ENCODE peak calls at places on chromosomes 2 and 18, in seven cellular contexts. C, L, I, F, R, O and P are unnamed samples.

GRCh38 chr2:73414651-73415050 is 29.0 kb downstream of the ALMS1 start:
- DNase-seq in O (no peak), R (no peak), F (no peak), L (no peak), I (no peak), C (no peak), P (peak)

GRCh38 chr2:33425660-33426059 is 50.8 kb upstream of the RASGRP3 start:
- DNase-seq in I (peak), C (no peak), R (no peak), O (no peak), L (no peak), F (no peak), P (no peak)

GRCh38 chr2:126910637-126911036 is 11.9 kb downstream of the TEX51 start:
- DNase-seq in O (no peak), F (no peak), C (no peak), R (peak), I (no peak), L (no peak), P (no peak)

GRCh38 chr2:46216213-46216612 is 81.0 kb upstream of the EPAS1 start:
- DNase-seq in L (no peak), F (no peak), R (no peak), I (peak), C (peak), O (no peak), P (peak)

GRCh38 chr2:5677133-5677532 is 15.1 kb upstream of the SOX11 start:
- DNase-seq in F (no peak), C (no peak), R (no peak), O (no peak), I (no peak), L (no peak), P (no peak)

GRCh38 chr18:63237911-63238710 is 81.5 kb downstream of the BCL2 start:
- DNase-seq in C (peak), I (peak), F (peak), L (no peak), O (no peak), R (no peak), P (peak)

GRCh38 chr2:68318686-68319396 is 908 bp downstream of the CNRIP1 start:
- DNase-seq in O (no peak), I (no peak), F (peak), C (no peak), R (no peak), L (peak), P (no peak)

GRCh38 chr2:237669129-237669627 is 41.8 kb downstream of the LRRFIP1 start:
- DNase-seq in O (no peak), F (no peak), I (no peak), C (no peak), L (no peak), R (no peak), P (no peak)

GRCh38 chr18:47793609-47794008 is 136.8 kb downstream of the SMAD2 start:
- DNase-seq in F (no peak), L (no peak), I (no peak), O (no peak), R (no peak), C (no peak), P (no peak)

GRCh38 chr18:3051718-3052410 is 38.9 kb upstream of the LPIN2 start:
- DNase-seq in C (no peak), R (no peak), I (no peak), F (peak), L (peak), O (no peak), P (no peak)